ENCODE peak calls at places on chromosomes 5 and 9, in eight cellular contexts. I, Q, R, A, J, G, K and F are unnamed samples.

GRCh38 chr9:80143899-80144298 is 572.1 kb downstream of the TLE4 start:
- DNase-seq in G (no peak), R (no peak), I (no peak), J (no peak), A (no peak), K (no peak), Q (no peak), F (no peak)

GRCh38 chr5:179274321-179275315 is 70.6 kb downstream of the ADAMTS2 start:
- DNase-seq in Q (no peak), K (no peak), R (no peak), I (no peak), G (no peak), J (no peak), A (no peak), F (no peak)

GRCh38 chr9:98709968-98710965 is 1.5 kb upstream of the GABBR2 start:
- DNase-seq in G (no peak), R (no peak), A (no peak), K (peak), I (peak), Q (no peak), J (peak), F (no peak)

GRCh38 chr5:3201941-3202340 is 393.7 kb upstream of the IRX1 start:
- DNase-seq in R (no peak), A (no peak), I (no peak), K (no peak), G (no peak), J (no peak), Q (no peak), F (no peak)

GRCh38 chr5:140141241-140141640 is 15.5 kb downstream of the IGIP start:
- DNase-seq in I (no peak), J (no peak), G (no peak), Q (no peak), R (no peak), K (no peak), A (no peak), F (no peak)

GRCh38 chr5:140965905-140966292 is 377 bp upstream of the PCDHAC2 start:
- DNase-seq in I (no peak), K (no peak), G (no peak), J (no peak), R (no peak), Q (no peak), A (no peak), F (no peak)

GRCh38 chr9:8717146-8717545 is 917.6 kb upstream of the DMAC1 start:
- DNase-seq in A (no peak), G (no peak), R (no peak), Q (no peak), J (no peak), K (no peak), I (no peak), F (no peak)

GRCh38 chr5:98635631-98636030 is 137.8 kb upstream of the RGMB start:
- DNase-seq in Q (no peak), K (no peak), I (no peak), A (no peak), J (no peak), G (no peak), R (no peak), F (no peak)

GRCh38 chr9:95736370-95736769 is 139.1 kb upstream of the ERCC6L2 start:
- DNase-seq in R (no peak), I (peak), G (no peak), Q (no peak), A (no peak), J (no peak), K (no peak), F (no peak)

GRCh38 chr9:105656131-105656921 is 5.9 kb upstream of the TAL2 start:
- DNase-seq in K (peak), R (no peak), I (peak), A (peak), J (no peak), Q (no peak), G (no peak), F (peak)